ENCODE peak calls at places on chromosomes 16 and 17, in six cellular contexts. X, E, A, C, V and R are unnamed samples. For H3K4me1, the result is how much of the 10 kb centered on the place peaks cover.

GRCh38 chr17:64920419-64921172 is 1.3 kb upstream of the LRRC37A3 start:
- DNase-seq in X (no peak), E (peak), A (no peak), C (no peak), V (no peak), R (peak)

GRCh38 chr16:85173077-85173980 is 61.1 kb upstream of the CIBAR2 start:
- DNase-seq in X (peak), E (no peak), A (peak), C (no peak), V (peak), R (peak)

GRCh38 chr16:12311309-12311708 is 334.8 kb downstream of the SNX29 start:
- DNase-seq in X (no peak), E (no peak), A (peak), C (no peak), V (no peak), R (no peak)

GRCh38 chr16:53492499-53492898 is 10.5 kb downstream of the AKTIP start:
- DNase-seq in X (no peak), E (no peak), A (no peak), C (no peak), V (no peak), R (no peak)

GRCh38 chr16:76931186-76931585 is 259.8 kb upstream of the MON1B start:
- DNase-seq in X (no peak), E (no peak), A (no peak), C (no peak), V (no peak), R (no peak)

GRCh38 chr16:46972971-46973456 is 460 bp downstream of the DNAJA2 start:
- DNase-seq in X (peak), E (peak), A (peak), C (peak), V (peak), R (peak)

GRCh38 chr17:32494621-32495346 is 8.0 kb downstream of the CDK5R1 start:
- DNase-seq in X (peak), E (no peak), A (no peak), C (no peak), V (no peak), R (no peak)

GRCh38 chr16:28902909-28903308 is 22.1 kb downstream of the RABEP2 start:
- DNase-seq in X (no peak), E (no peak), A (no peak), C (no peak), V (no peak), R (no peak)

GRCh38 chr16:3022697-3023414 is 886 bp downstream of the HCFC1R1 start:
- DNase-seq in X (peak), E (no peak), A (peak), C (no peak), V (no peak), R (peak)

GRCh38 chr16:35195173-35195863 is 1735.9 kb downstream of the TP53TG3F start:
- DNase-seq in X (no peak), E (no peak), A (no peak), C (no peak), V (no peak), R (no peak)

GRCh38 chr16:85645021-85645589 is 32.0 kb downstream of the GSE1 start:
- DNase-seq in X (no peak), E (no peak), A (no peak), C (no peak), V (no peak), R (no peak)

GRCh38 chr16:88650749-88651275 is at the start of gene CYBA:
- DNase-seq in X (peak), E (peak), A (peak), C (peak), V (peak), R (no peak)

GRCh38 chr16:49631521-49632041 is 224.3 kb downstream of the ZNF423 start:
- DNase-seq in X (peak), E (no peak), A (peak), C (no peak), V (no peak), R (no peak)

GRCh38 chr16:14357328-14357727 is 272.7 kb downstream of the PARN start:
- DNase-seq in X (no peak), E (no peak), A (no peak), C (no peak), V (no peak), R (no peak)

GRCh38 chr17:41519501-41520224 is 973 bp upstream of the KRT15 start:
- DNase-seq in X (no peak), E (no peak), A (no peak), C (no peak), V (no peak), R (peak)

GRCh38 chr16:67227567-67227921 is 614 bp downstream of the TMEM208 start:
- DNase-seq in X (no peak), E (no peak), A (no peak), C (no peak), V (no peak), R (no peak)

GRCh38 chr16:67226804-67227566 is at the start of gene TMEM208:
- DNase-seq in X (peak), E (peak), A (peak), C (peak), V (peak), R (peak)

GRCh38 chr16:67228034-67228785 is 1.3 kb downstream of the TMEM208 start:
- DNase-seq in X (no peak), E (no peak), A (no peak), C (no peak), V (no peak), R (no peak)

GRCh38 chr16:67223992-67224391 is 2.9 kb upstream of the TMEM208 start:
- DNase-seq in X (no peak), E (no peak), A (no peak), C (no peak), V (no peak), R (no peak)

GRCh38 chr16:67226295-67226803 is 581 bp upstream of the TMEM208 start:
- DNase-seq in X (no peak), E (no peak), A (no peak), C (no peak), V (no peak), R (no peak)
- H3K27ac ChIP-seq in X (peak), E (peak), A (no peak), C (peak), V (peak), R (peak)

GRCh38 chr17:2796164-2797140 is at the start of gene RAP1GAP2:
- DNase-seq in X (no peak), E (peak), A (no peak), C (peak), V (no peak), R (peak)

GRCh38 chr17:2795412-2796163 is 650 bp upstream of the RAP1GAP2 start:
- DNase-seq in X (no peak), E (no peak), A (no peak), C (peak), V (no peak), R (no peak)

GRCh38 chr17:2794116-2794803 is 2.0 kb upstream of the RAP1GAP2 start:
- DNase-seq in X (no peak), E (no peak), A (no peak), C (peak), V (no peak), R (no peak)

GRCh38 chr17:2789700-2790099 is 6.5 kb upstream of the RAP1GAP2 start:
- DNase-seq in X (no peak), E (no peak), A (no peak), C (no peak), V (no peak), R (no peak)

DNA sequence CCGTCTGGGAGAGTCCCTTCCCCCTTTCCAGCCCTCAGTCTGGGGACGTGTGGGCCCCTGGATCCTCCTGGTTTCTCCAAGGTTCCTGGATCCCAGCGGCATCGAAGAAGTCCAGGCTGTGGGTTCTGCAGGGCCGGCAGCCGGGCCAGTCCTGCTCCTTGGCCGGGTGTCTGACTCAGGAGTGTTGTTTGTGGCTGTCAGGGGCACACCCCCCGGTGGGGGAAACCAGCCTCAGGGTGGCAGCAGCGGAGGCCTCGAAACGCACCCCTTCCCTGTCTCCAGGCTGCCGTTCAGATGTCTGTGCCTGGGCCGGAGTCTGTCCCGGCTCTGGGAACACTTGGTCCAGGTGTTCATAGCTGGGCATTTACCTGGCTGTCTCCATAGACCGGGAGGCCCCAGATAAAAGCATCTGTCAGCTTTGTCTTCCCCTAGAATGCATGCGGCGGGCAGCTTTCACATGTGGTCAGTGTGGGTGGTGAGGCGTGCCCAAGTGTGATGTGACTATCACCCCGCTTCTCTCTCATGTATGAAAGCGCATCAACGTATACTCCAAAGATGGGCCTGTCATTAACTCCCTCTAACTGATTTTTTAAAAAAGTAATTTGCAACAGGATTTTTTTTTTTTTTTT is 3.6 kb upstream of the RAP1GAP2 start:
- DNase-seq in X (no peak), E (no peak), A (no peak), C (peak), V (no peak), R (no peak)
- H3K4me1 ChIP-seq in X (under half), E (under half), A (under half), C (half or more), V (under half), R (under half)

GRCh38 chr17:80790981-80791742 is 200.5 kb upstream of the CHMP6 start:
- DNase-seq in X (no peak), E (no peak), A (no peak), C (no peak), V (no peak), R (no peak)
- H3K27ac ChIP-seq in X (peak), E (peak), A (no peak), C (peak), V (peak), R (no peak)

GRCh38 chr17:76557368-76558209 is 17.7 kb downstream of the PRCD start:
- DNase-seq in X (peak), E (peak), A (peak), C (peak), V (peak), R (peak)

GRCh38 chr17:76560036-76560876 is 20.4 kb downstream of the PRCD start:
- DNase-seq in X (no peak), E (no peak), A (no peak), C (no peak), V (no peak), R (no peak)

GRCh38 chr17:76554131-76554530 is 14.3 kb downstream of the PRCD start:
- DNase-seq in X (no peak), E (no peak), A (no peak), C (no peak), V (no peak), R (no peak)

GRCh38 chr17:76558210-76559095 is 18.6 kb downstream of the PRCD start:
- DNase-seq in X (peak), E (no peak), A (peak), C (no peak), V (peak), R (peak)

GRCh38 chr17:76556759-76557367 is 17.0 kb downstream of the PRCD start:
- DNase-seq in X (peak), E (no peak), A (peak), C (peak), V (no peak), R (peak)
- H3K4me1 ChIP-seq in X (under half), E (half or more), A (under half), C (under half), V (under half), R (under half)

DNA sequence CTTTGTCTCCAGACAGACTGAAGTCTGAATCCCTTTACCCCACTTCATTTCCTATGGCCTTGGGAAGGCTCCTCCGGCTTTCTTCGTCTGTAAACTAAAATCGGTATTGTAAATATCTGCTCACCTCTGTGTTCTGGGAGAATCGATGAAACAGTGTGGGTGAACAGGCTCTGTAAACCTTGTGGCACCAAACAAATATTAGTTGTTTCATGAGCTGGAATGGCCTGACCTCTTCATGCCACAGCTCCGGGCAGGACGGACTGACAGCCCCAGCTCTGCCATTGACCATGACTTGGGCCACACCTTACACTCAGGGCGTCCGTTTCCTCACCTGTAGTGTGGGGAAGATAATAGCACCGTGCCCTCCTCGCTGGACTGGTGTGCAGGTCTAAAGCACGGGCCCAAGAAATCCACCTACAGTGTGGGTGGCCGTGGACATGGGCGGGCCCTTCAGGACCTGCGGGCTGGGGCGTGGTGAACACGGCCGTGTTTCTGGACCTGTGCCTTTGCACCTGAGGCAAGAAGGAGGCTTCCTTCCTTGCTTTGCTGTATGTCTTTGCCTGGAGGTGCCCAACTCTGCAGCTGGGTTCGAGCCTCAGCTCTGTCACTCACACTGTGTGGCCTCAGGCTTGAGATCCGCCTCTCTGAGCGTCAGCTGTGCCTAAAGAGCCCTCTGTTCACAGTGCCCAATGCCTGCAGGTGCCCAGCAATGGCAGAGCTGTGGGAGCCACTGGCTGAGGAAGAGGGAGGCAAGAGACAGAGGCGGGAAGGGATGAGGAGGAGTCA is 6.1 kb upstream of the OSGIN1 start:
- DNase-seq in X (no peak), E (no peak), A (no peak), C (no peak), V (no peak), R (no peak)
- H3K27ac ChIP-seq in X (no peak), E (no peak), A (no peak), C (no peak), V (no peak), R (no peak)

DNA sequence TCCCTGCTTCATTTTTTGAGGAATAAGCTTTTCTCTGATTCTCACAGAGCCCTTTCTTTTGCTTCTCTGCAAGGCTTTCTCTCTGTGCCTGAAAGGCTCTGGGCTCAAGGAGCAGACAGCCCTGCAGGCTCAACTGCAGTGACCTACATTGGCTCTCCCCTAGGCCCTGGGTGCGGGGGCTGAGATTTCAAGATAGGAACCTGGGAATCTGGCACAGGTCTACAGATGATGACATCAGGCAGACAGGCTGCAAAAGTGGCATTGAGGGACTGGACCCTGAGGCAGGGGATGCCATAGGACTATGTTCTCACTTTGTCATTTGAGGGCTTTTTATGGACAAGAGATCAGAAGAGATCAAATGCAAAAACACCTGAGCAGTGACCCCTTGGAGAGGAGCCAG is 10.1 kb upstream of the NR1D1 start:
- DNase-seq in X (no peak), E (no peak), A (no peak), C (no peak), V (peak), R (no peak)
- H3K4me1 ChIP-seq in X (under half), E (half or more), A (half or more), C (half or more), V (under half), R (half or more)